ENCODE peak calls at places on chromosomes 12 and 14, in five cellular contexts. One of them, this sample, is unnamed.

GRCh38 chr14:64244279-64244678 is 49.9 kb downstream of the ESR2 start:
- DNase-seq in HT-29: no peak
- DNase-seq in germinal center: no peak
- DNase-seq in tibial artery: no peak
- DNase-seq in cardiac muscle cell: peak
- DNase-seq in this sample: no peak

GRCh38 chr12:10279937-10280336 is 27.7 kb upstream of the KLRD1 start:
- DNase-seq in HT-29: no peak
- DNase-seq in germinal center: no peak
- DNase-seq in tibial artery: no peak
- DNase-seq in cardiac muscle cell: no peak
- DNase-seq in this sample: no peak

GRCh38 chr14:22497671-22498093 is 91.3 kb downstream of the DAD1 start:
- DNase-seq in HT-29: no peak
- DNase-seq in germinal center: no peak
- DNase-seq in tibial artery: no peak
- DNase-seq in cardiac muscle cell: no peak
- DNase-seq in this sample: no peak

GRCh38 chr12:1517007-1517406 is 77.4 kb downstream of the FBXL14 start:
- DNase-seq in HT-29: no peak
- DNase-seq in germinal center: no peak
- DNase-seq in tibial artery: no peak
- DNase-seq in cardiac muscle cell: peak
- DNase-seq in this sample: no peak

GRCh38 chr14:58638231-58639205 is 756 bp downstream of the DACT1 start:
- DNase-seq in HT-29: no peak
- DNase-seq in germinal center: peak
- DNase-seq in tibial artery: no peak
- DNase-seq in cardiac muscle cell: peak
- DNase-seq in this sample: no peak

GRCh38 chr12:122403115-122403770 is 19.2 kb downstream of the CLIP1 start:
- DNase-seq in HT-29: no peak
- DNase-seq in germinal center: peak
- DNase-seq in tibial artery: no peak
- DNase-seq in cardiac muscle cell: no peak
- DNase-seq in this sample: no peak

GRCh38 chr12:113591480-113591971 is 119.9 kb upstream of the LHX5 start:
- DNase-seq in HT-29: no peak
- DNase-seq in germinal center: peak
- DNase-seq in tibial artery: no peak
- DNase-seq in cardiac muscle cell: no peak
- DNase-seq in this sample: no peak

GRCh38 chr12:21547437-21547836 is 21.3 kb downstream of the SPX start:
- DNase-seq in HT-29: no peak
- DNase-seq in germinal center: no peak
- DNase-seq in tibial artery: no peak
- DNase-seq in cardiac muscle cell: no peak
- DNase-seq in this sample: no peak

GRCh38 chr12:85394809-85395208 is 114.8 kb downstream of the ALX1 start:
- DNase-seq in HT-29: no peak
- DNase-seq in germinal center: no peak
- DNase-seq in tibial artery: no peak
- DNase-seq in cardiac muscle cell: no peak
- DNase-seq in this sample: no peak

GRCh38 chr14:99768381-99768780 is 24.8 kb upstream of the EML1 start:
- DNase-seq in HT-29: no peak
- DNase-seq in germinal center: no peak
- DNase-seq in tibial artery: no peak
- DNase-seq in cardiac muscle cell: no peak
- DNase-seq in this sample: no peak

GRCh38 chr14:91520138-91520537 is 10.0 kb upstream of the PPP4R3A start:
- DNase-seq in HT-29: no peak
- DNase-seq in germinal center: no peak
- DNase-seq in tibial artery: no peak
- DNase-seq in cardiac muscle cell: no peak
- DNase-seq in this sample: no peak

GRCh38 chr12:104768033-104768432 is 190.1 kb downstream of the SLC41A2 start:
- DNase-seq in HT-29: no peak
- DNase-seq in germinal center: no peak
- DNase-seq in tibial artery: no peak
- DNase-seq in cardiac muscle cell: no peak
- DNase-seq in this sample: no peak

GRCh38 chr12:127559349-127560040 is 707.5 kb upstream of the TMEM132C start:
- DNase-seq in HT-29: peak
- DNase-seq in germinal center: no peak
- DNase-seq in tibial artery: no peak
- DNase-seq in cardiac muscle cell: peak
- DNase-seq in this sample: peak

GRCh38 chr14:72629534-72629933 is 264.4 kb downstream of the DPF3 start:
- DNase-seq in HT-29: no peak
- DNase-seq in germinal center: no peak
- DNase-seq in tibial artery: no peak
- DNase-seq in cardiac muscle cell: no peak
- DNase-seq in this sample: no peak

GRCh38 chr12:13067322-13067721 is 23.1 kb downstream of the FAM234B start:
- DNase-seq in HT-29: no peak
- DNase-seq in germinal center: no peak
- DNase-seq in tibial artery: no peak
- DNase-seq in cardiac muscle cell: no peak
- DNase-seq in this sample: no peak

GRCh38 chr14:48983355-48983888 is 602.8 kb downstream of the RPS29 start:
- DNase-seq in HT-29: no peak
- DNase-seq in germinal center: no peak
- DNase-seq in tibial artery: no peak
- DNase-seq in cardiac muscle cell: no peak
- DNase-seq in this sample: no peak

GRCh38 chr12:602700-603068 is 60.6 kb downstream of the NINJ2 start:
- DNase-seq in HT-29: no peak
- DNase-seq in germinal center: no peak
- DNase-seq in tibial artery: no peak
- DNase-seq in cardiac muscle cell: no peak
- DNase-seq in this sample: no peak

GRCh38 chr12:127429556-127429955 is 837.4 kb upstream of the TMEM132C start:
- DNase-seq in HT-29: no peak
- DNase-seq in germinal center: no peak
- DNase-seq in tibial artery: no peak
- DNase-seq in cardiac muscle cell: no peak
- DNase-seq in this sample: no peak

GRCh38 chr12:114166360-114166759 is 200.2 kb upstream of the RBM19 start:
- DNase-seq in HT-29: peak
- DNase-seq in germinal center: peak
- DNase-seq in tibial artery: no peak
- DNase-seq in cardiac muscle cell: peak
- DNase-seq in this sample: no peak

GRCh38 chr12:31620311-31620710 is 29.4 kb upstream of the DENND5B start:
- DNase-seq in HT-29: peak
- DNase-seq in germinal center: no peak
- DNase-seq in tibial artery: no peak
- DNase-seq in cardiac muscle cell: no peak
- DNase-seq in this sample: no peak

GRCh38 chr14:21025374-21026151 is 702 bp upstream of the NDRG2 start:
- DNase-seq in HT-29: no peak
- DNase-seq in germinal center: peak
- DNase-seq in tibial artery: peak
- DNase-seq in cardiac muscle cell: peak
- DNase-seq in this sample: no peak

GRCh38 chr14:71684323-71684722 is 247.9 kb upstream of the RGS6 start:
- DNase-seq in HT-29: no peak
- DNase-seq in germinal center: no peak
- DNase-seq in tibial artery: no peak
- DNase-seq in cardiac muscle cell: no peak
- DNase-seq in this sample: no peak